ENCODE peak calls at places on chromosomes 5 and 9, in seven cellular contexts. U is stomach, M is lung, E is endothelial cell, Y is mammary epithelial cell, G is nephron progenitor cell, J is heart right ventricle. A is an unnamed sample.

GRCh38 chr5:142826741-142827492 is 56.7 kb downstream of the ARHGAP26 start:
- DNase-seq in U (peak; percentile 69), M (no peak), E (no peak), Y (peak; percentile 82), G (no peak), J (no peak), A (no peak)

GRCh38 chr5:67006152-67006848 is 190.3 kb downstream of the CD180 start:
- DNase-seq in U (no peak), M (no peak), E (no peak), Y (no peak), G (no peak), J (no peak), A (no peak)

GRCh38 chr5:178304761-178305645 is 72.4 kb upstream of the PHYKPL start:
- DNase-seq in U (no peak), M (no peak), E (no peak), Y (no peak), G (no peak), J (no peak), A (no peak)

GRCh38 chr9:113650207-113651131 is 186.9 kb downstream of the RGS3 start:
- DNase-seq in U (no peak), M (no peak), E (peak; percentile 55), Y (peak; percentile 20), G (peak; percentile 58), J (no peak), A (no peak)

GRCh38 chr9:127698985-127699670 is 7.7 kb upstream of the CFAP157 start:
- DNase-seq in U (peak; percentile 96), M (peak; percentile 98), E (peak; percentile 91), Y (peak; percentile 85), G (peak; percentile 88), J (peak; percentile 96), A (peak; percentile 75)

GRCh38 chr9:75907863-75908262 is 17.4 kb downstream of the PCSK5 start:
- DNase-seq in U (no peak), M (no peak), E (no peak), Y (no peak), G (no peak), J (no peak), A (no peak)

GRCh38 chr5:170216262-170216864 is 16.4 kb upstream of the C5orf58 start:
- DNase-seq in U (no peak), M (no peak), E (peak; percentile 56), Y (peak; percentile 45), G (peak; percentile 21), J (no peak), A (no peak)

GRCh38 chr5:1865948-1866347 is 16.8 kb downstream of the IRX4 start:
- DNase-seq in U (no peak), M (no peak), E (no peak), Y (no peak), G (no peak), J (no peak), A (no peak)

GRCh38 chr9:133910855-133911514 is 81.1 kb downstream of the VAV2 start:
- DNase-seq in U (peak; percentile 39), M (no peak), E (no peak), Y (peak; percentile 49), G (no peak), J (no peak), A (no peak)

GRCh38 chr9:110912701-110913291 is 125.5 kb downstream of the LPAR1 start:
- DNase-seq in U (no peak), M (no peak), E (no peak), Y (no peak), G (no peak), J (no peak), A (no peak)

DNA sequence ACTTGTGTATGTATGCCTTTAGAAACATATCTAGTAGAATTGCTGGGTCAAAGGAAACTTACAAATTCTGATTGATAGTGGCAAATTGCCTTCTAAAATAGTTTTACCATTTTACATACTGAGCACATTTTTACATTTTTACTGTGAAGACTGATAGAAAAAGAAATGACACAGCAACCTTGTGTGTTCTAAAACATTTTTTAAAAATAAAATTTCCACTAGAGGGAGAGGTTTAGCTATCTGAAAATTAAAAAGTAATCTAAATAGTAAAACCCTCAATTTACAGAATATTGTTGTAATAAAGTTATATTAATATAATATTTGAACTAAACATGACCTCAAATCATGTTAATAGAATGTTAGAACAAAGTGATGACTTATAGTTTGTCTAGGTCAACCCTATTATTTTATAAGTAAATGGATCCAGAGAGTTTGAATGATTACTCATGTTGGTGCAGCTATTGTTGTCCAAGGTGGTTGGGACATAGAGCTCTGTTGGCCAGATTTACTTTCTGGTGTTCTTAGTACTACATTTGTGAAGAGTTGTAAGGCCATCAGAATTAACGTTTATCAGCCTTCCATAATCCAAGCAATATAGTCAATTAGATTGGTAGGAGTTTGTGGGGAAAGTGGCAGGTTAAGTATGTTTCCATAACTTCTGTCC is 17.2 kb downstream of the CENPP start:
- DNase-seq in U (no peak), M (no peak), E (no peak), Y (no peak), G (no peak), J (no peak), A (no peak)
- TF ChIP-seq CTCF in U (no peak), M (no peak), E (no peak), Y (no peak), G (no peak), J (peak; percentile 33), A (no peak)

DNA sequence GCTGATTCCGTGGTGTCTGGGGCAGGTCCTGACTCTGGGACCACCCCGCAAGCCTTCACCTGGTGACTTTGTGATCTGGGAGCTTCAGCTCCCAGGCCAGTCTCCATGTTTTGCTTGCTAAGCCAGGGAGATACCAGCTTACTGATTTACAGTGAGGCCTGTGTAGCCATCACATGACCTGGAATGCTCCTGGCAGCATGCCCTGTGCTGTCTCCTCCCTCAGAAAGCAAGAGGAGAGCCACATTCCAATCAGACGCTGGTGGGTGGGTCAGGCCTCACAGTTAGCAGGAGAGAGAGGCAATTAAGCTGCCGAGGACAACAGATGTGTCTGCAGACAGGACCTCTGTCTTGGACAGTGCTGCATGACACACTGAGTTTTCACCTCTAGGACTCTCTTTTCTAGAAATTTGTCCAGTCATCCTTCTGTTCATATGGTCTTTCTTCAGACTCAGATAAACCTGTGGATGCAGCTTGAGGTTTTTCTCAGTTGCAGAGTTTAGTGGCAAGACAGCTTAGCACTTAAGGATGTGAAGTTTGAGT is 24.4 kb upstream of the GRPEL2 start:
- DNase-seq in U (peak; percentile 88), M (peak; percentile 86), E (no peak), Y (peak; percentile 86), G (peak; percentile 60), J (peak; percentile 85), A (peak; percentile 25)
- TF ChIP-seq CTCF in U (no peak), M (no peak), E (no peak), Y (no peak), G (no peak), J (no peak), A (no peak)

GRCh38 chr5:103587185-103587748 is 24.7 kb upstream of the NUDT12 start:
- DNase-seq in U (no peak), M (no peak), E (no peak), Y (peak; percentile 6), G (no peak), J (no peak), A (no peak)

DNA sequence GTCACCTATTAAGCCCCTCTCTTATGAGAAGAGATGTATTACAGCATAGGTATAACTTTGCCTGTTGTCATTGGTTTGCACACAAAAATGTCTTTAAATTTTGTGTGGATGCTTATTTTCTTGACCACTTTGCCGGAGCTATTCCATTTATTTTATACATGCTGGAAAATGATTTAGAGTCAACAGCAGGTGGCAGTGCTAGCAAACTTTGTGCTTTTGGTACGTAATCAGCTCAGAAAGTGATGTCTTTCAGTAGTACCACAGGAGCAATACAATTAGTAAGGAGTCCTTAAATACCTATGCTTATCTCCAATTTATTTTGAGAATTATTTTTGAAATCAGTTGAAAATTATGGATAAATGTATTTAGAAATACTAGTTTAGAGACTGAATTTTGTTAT is 19.8 kb upstream of the NUDT12 start:
- DNase-seq in U (no peak), M (no peak), E (peak; percentile 52), Y (peak; percentile 32), G (peak; percentile 41), J (no peak), A (no peak)
- TF ChIP-seq CTCF in U (no peak), M (peak; percentile 28), E (peak; percentile 43), Y (peak; percentile 57), G (peak; percentile 49), J (peak; percentile 56), A (peak; percentile 73)

DNA sequence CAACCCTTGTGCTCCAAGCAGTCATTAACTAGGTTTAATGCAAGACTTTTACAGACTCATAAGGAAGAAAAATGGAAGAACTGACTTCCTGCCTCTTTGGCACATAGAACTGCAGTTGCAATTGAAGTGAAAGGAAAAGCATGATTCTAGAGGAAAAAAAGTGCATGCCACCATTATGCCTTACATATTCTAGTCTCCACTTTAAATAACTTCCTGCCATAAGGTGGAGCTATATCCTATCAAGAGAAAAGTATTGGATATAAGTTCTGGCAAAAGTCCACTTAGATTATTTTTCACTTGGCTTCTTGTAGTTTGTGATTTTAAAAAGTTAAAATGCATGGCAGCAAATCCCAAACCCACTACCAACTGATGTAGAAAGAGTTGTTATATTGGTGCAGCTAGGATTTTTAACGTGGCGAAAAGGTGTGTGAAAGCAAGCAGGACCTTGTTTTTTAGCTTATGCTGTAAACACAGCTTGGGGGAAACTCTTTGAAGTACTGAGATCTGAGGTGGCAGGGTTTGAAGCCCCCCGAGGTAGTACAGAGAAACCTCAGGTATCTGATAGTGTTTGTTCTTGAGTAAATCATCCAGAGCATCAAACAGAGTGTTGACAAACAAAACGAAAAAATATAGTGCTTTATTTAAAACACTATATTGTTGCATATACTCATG is 117.9 kb downstream of the ANXA1 start:
- DNase-seq in U (no peak), M (no peak), E (no peak), Y (peak; percentile 27), G (no peak), J (no peak), A (no peak)
- TF ChIP-seq CTCF in U (no peak), M (no peak), E (no peak), Y (peak; percentile 51), G (peak; percentile 17), J (peak; percentile 23), A (peak; percentile 52)